ENCODE peak calls at places on chromosomes 5 and 9, in six cellular contexts. One of them, this sample, is unnamed.

GRCh38 chr5:7779019-7779662 is 71.8 kb downstream of the CFAP90 start:
- ATAC-seq in sciatic nerve: no peak
- ATAC-seq in left ventricle myocardium superior: no peak
- ATAC-seq in activated CD8-positive, alpha-beta T cell treated with anti-CD3 and anti-CD28 coated beads for 36 hours: peak
- ATAC-seq in gastroesophageal sphincter: no peak
- ATAC-seq in heart right ventricle: no peak
- ATAC-seq in this sample: no peak

GRCh38 chr9:134010310-134010709 is 15.0 kb upstream of the BRD3OS start:
- ATAC-seq in sciatic nerve: no peak
- ATAC-seq in left ventricle myocardium superior: no peak
- ATAC-seq in activated CD8-positive, alpha-beta T cell treated with anti-CD3 and anti-CD28 coated beads for 36 hours: no peak
- ATAC-seq in gastroesophageal sphincter: no peak
- ATAC-seq in heart right ventricle: no peak
- ATAC-seq in this sample: no peak

GRCh38 chr9:27475057-27475456 is 49.0 kb upstream of the IFNK start:
- ATAC-seq in sciatic nerve: no peak
- ATAC-seq in left ventricle myocardium superior: peak
- ATAC-seq in activated CD8-positive, alpha-beta T cell treated with anti-CD3 and anti-CD28 coated beads for 36 hours: no peak
- ATAC-seq in gastroesophageal sphincter: no peak
- ATAC-seq in heart right ventricle: no peak
- ATAC-seq in this sample: no peak

GRCh38 chr5:95631265-95631957 is 11.5 kb downstream of the GPR150 start:
- ATAC-seq in sciatic nerve: no peak
- ATAC-seq in left ventricle myocardium superior: no peak
- ATAC-seq in activated CD8-positive, alpha-beta T cell treated with anti-CD3 and anti-CD28 coated beads for 36 hours: peak
- ATAC-seq in gastroesophageal sphincter: no peak
- ATAC-seq in heart right ventricle: no peak
- ATAC-seq in this sample: no peak

GRCh38 chr9:80144856-80145255 is 573.1 kb downstream of the TLE4 start:
- ATAC-seq in sciatic nerve: no peak
- ATAC-seq in left ventricle myocardium superior: no peak
- ATAC-seq in activated CD8-positive, alpha-beta T cell treated with anti-CD3 and anti-CD28 coated beads for 36 hours: no peak
- ATAC-seq in gastroesophageal sphincter: no peak
- ATAC-seq in heart right ventricle: no peak
- ATAC-seq in this sample: no peak

GRCh38 chr9:132806723-132807421 is 71.2 kb downstream of the AK8 start:
- ATAC-seq in sciatic nerve: no peak
- ATAC-seq in left ventricle myocardium superior: no peak
- ATAC-seq in activated CD8-positive, alpha-beta T cell treated with anti-CD3 and anti-CD28 coated beads for 36 hours: no peak
- ATAC-seq in gastroesophageal sphincter: no peak
- ATAC-seq in heart right ventricle: no peak
- ATAC-seq in this sample: peak

GRCh38 chr5:147743686-147744332 is 38.7 kb downstream of the JAKMIP2 start:
- ATAC-seq in sciatic nerve: peak
- ATAC-seq in left ventricle myocardium superior: peak
- ATAC-seq in activated CD8-positive, alpha-beta T cell treated with anti-CD3 and anti-CD28 coated beads for 36 hours: no peak
- ATAC-seq in gastroesophageal sphincter: no peak
- ATAC-seq in heart right ventricle: no peak
- ATAC-seq in this sample: no peak

GRCh38 chr5:79729686-79730085 is 40.0 kb downstream of the CMYA5 start:
- ATAC-seq in sciatic nerve: no peak
- ATAC-seq in left ventricle myocardium superior: no peak
- ATAC-seq in activated CD8-positive, alpha-beta T cell treated with anti-CD3 and anti-CD28 coated beads for 36 hours: no peak
- ATAC-seq in gastroesophageal sphincter: no peak
- ATAC-seq in heart right ventricle: no peak
- ATAC-seq in this sample: no peak

GRCh38 chr9:129702563-129702962 is 37.1 kb downstream of the PRRX2 start:
- ATAC-seq in sciatic nerve: peak
- ATAC-seq in left ventricle myocardium superior: no peak
- ATAC-seq in activated CD8-positive, alpha-beta T cell treated with anti-CD3 and anti-CD28 coated beads for 36 hours: no peak
- ATAC-seq in gastroesophageal sphincter: no peak
- ATAC-seq in heart right ventricle: no peak
- ATAC-seq in this sample: peak

GRCh38 chr9:128732576-128732975 is 8.6 kb upstream of the ZDHHC12 start:
- ATAC-seq in sciatic nerve: no peak
- ATAC-seq in left ventricle myocardium superior: no peak
- ATAC-seq in activated CD8-positive, alpha-beta T cell treated with anti-CD3 and anti-CD28 coated beads for 36 hours: no peak
- ATAC-seq in gastroesophageal sphincter: no peak
- ATAC-seq in heart right ventricle: no peak
- ATAC-seq in this sample: no peak

GRCh38 chr9:127724012-127724411 is 8.1 kb downstream of the TTC16 start:
- ATAC-seq in sciatic nerve: peak
- ATAC-seq in left ventricle myocardium superior: peak
- ATAC-seq in activated CD8-positive, alpha-beta T cell treated with anti-CD3 and anti-CD28 coated beads for 36 hours: no peak
- ATAC-seq in gastroesophageal sphincter: no peak
- ATAC-seq in heart right ventricle: peak
- ATAC-seq in this sample: no peak

GRCh38 chr9:138053321-138053868 is 175.8 kb downstream of the CACNA1B start:
- ATAC-seq in sciatic nerve: no peak
- ATAC-seq in left ventricle myocardium superior: no peak
- ATAC-seq in activated CD8-positive, alpha-beta T cell treated with anti-CD3 and anti-CD28 coated beads for 36 hours: peak
- ATAC-seq in gastroesophageal sphincter: no peak
- ATAC-seq in heart right ventricle: no peak
- ATAC-seq in this sample: peak

GRCh38 chr9:34098307-34098706 is 28.2 kb downstream of the DCAF12 start:
- ATAC-seq in sciatic nerve: no peak
- ATAC-seq in left ventricle myocardium superior: no peak
- ATAC-seq in activated CD8-positive, alpha-beta T cell treated with anti-CD3 and anti-CD28 coated beads for 36 hours: no peak
- ATAC-seq in gastroesophageal sphincter: no peak
- ATAC-seq in heart right ventricle: no peak
- ATAC-seq in this sample: no peak

GRCh38 chr5:158017433-158017832 is 158.5 kb upstream of the CLINT1 start:
- ATAC-seq in sciatic nerve: no peak
- ATAC-seq in left ventricle myocardium superior: no peak
- ATAC-seq in activated CD8-positive, alpha-beta T cell treated with anti-CD3 and anti-CD28 coated beads for 36 hours: no peak
- ATAC-seq in gastroesophageal sphincter: no peak
- ATAC-seq in heart right ventricle: no peak
- ATAC-seq in this sample: no peak

GRCh38 chr9:126609711-126610388 is 3.9 kb upstream of the LMX1B start:
- ATAC-seq in sciatic nerve: peak
- ATAC-seq in left ventricle myocardium superior: no peak
- ATAC-seq in activated CD8-positive, alpha-beta T cell treated with anti-CD3 and anti-CD28 coated beads for 36 hours: no peak
- ATAC-seq in gastroesophageal sphincter: no peak
- ATAC-seq in heart right ventricle: no peak
- ATAC-seq in this sample: no peak

GRCh38 chr9:109012876-109013677 is at the start of gene CTNNAL1:
- ATAC-seq in sciatic nerve: peak
- ATAC-seq in left ventricle myocardium superior: peak
- ATAC-seq in activated CD8-positive, alpha-beta T cell treated with anti-CD3 and anti-CD28 coated beads for 36 hours: peak
- ATAC-seq in gastroesophageal sphincter: peak
- ATAC-seq in heart right ventricle: peak
- ATAC-seq in this sample: peak

GRCh38 chr5:111401906-111402305 is 110.4 kb downstream of the STARD4 start:
- ATAC-seq in sciatic nerve: no peak
- ATAC-seq in left ventricle myocardium superior: no peak
- ATAC-seq in activated CD8-positive, alpha-beta T cell treated with anti-CD3 and anti-CD28 coated beads for 36 hours: no peak
- ATAC-seq in gastroesophageal sphincter: no peak
- ATAC-seq in heart right ventricle: no peak
- ATAC-seq in this sample: no peak

GRCh38 chr5:34708777-34709176 is 52.6 kb downstream of the RAI14 start:
- ATAC-seq in sciatic nerve: no peak
- ATAC-seq in left ventricle myocardium superior: no peak
- ATAC-seq in activated CD8-positive, alpha-beta T cell treated with anti-CD3 and anti-CD28 coated beads for 36 hours: no peak
- ATAC-seq in gastroesophageal sphincter: no peak
- ATAC-seq in heart right ventricle: no peak
- ATAC-seq in this sample: no peak

This sample was measured in esophagus mucosa.